ENCODE peak calls at places on chromosomes 1 and 21, in seven cellular contexts. Y, X, O, L, R, B and Z are unnamed samples. For H3K79me1, the result is how much of the 10 kb centered on the place peaks cover.

GRCh38 chr1:171191992-171192391 is 6.9 kb downstream of the FMO2 start:
- DNase-seq in O (no peak), L (no peak), X (no peak), B (no peak), R (no peak), Y (no peak), Z (no peak)

GRCh38 chr21:29130234-29130993 is at the start of gene MAP3K7CL:
- DNase-seq in R (no peak), Y (no peak), O (no peak), X (peak), B (peak), L (peak), Z (peak)

GRCh38 chr1:55374801-55375616 is 159.8 kb upstream of the USP24 start:
- DNase-seq in Y (no peak), X (no peak), B (peak), O (no peak), R (no peak), L (no peak), Z (peak)

GRCh38 chr1:55582078-55582477 is 366.9 kb upstream of the USP24 start:
- DNase-seq in X (no peak), O (no peak), Y (no peak), R (no peak), L (peak), B (no peak), Z (no peak)

GRCh38 chr21:42873096-42873495 is 6.2 kb downstream of the WDR4 start:
- DNase-seq in Y (no peak), R (no peak), L (no peak), B (no peak), X (no peak), O (no peak), Z (no peak)

GRCh38 chr1:28259935-28260802 is 851 bp downstream of the SESN2 start:
- DNase-seq in Y (peak), O (peak), L (peak), R (peak), X (peak), B (peak), Z (peak)

GRCh38 chr1:198024782-198025181 is 107.6 kb downstream of the LHX9 start:
- DNase-seq in O (no peak), L (peak), B (peak), R (no peak), X (peak), Y (no peak), Z (no peak)

GRCh38 chr1:206117151-206117948 is at the start of gene AVPR1B:
- DNase-seq in O (peak), X (peak), R (peak), Y (peak), L (peak), B (peak), Z (peak)

GRCh38 chr21:16076465-16076864 is 346.7 kb downstream of the USP25 start:
- DNase-seq in B (no peak), O (no peak), Y (no peak), R (no peak), X (no peak), L (no peak), Z (no peak)

GRCh38 chr1:61152066-61152465 is 69.7 kb downstream of the NFIA start:
- DNase-seq in Y (no peak), L (no peak), O (no peak), R (no peak), B (no peak), X (no peak), Z (no peak)

GRCh38 chr21:42002421-42002958 is 7.7 kb downstream of the ZBTB21 start:
- DNase-seq in B (peak), L (no peak), Y (no peak), X (peak), R (no peak), O (no peak), Z (peak)

GRCh38 chr1:22334860-22335550 is 116.6 kb upstream of the ZBTB40 start:
- DNase-seq in R (no peak), B (no peak), Y (no peak), O (no peak), L (no peak), X (no peak), Z (no peak)

GRCh38 chr1:215185067-215185620 is 102.6 kb downstream of the KCNK2 start:
- DNase-seq in R (no peak), L (no peak), X (no peak), Y (no peak), B (no peak), O (no peak), Z (no peak)

GRCh38 chr1:230824571-230825060 is 43.7 kb downstream of the C1orf198 start:
- DNase-seq in R (peak), Y (no peak), B (peak), X (peak), L (no peak), O (no peak), Z (peak)

GRCh38 chr21:37653201-37653600 is 263.1 kb downstream of the KCNJ6 start:
- DNase-seq in B (no peak), O (no peak), R (no peak), L (no peak), X (no peak), Y (no peak), Z (no peak)

GRCh38 chr1:97332716-97333115 is 588.1 kb downstream of the DPYD start:
- DNase-seq in B (peak), R (no peak), X (peak), O (no peak), Y (no peak), L (no peak), Z (peak)

GRCh38 chr1:168531605-168532345 is 12.0 kb downstream of the XCL2 start:
- DNase-seq in O (no peak), L (peak), Y (no peak), R (no peak), X (no peak), B (no peak), Z (no peak)

GRCh38 chr1:15272009-15272781 is 25.2 kb downstream of the FHAD1 start:
- DNase-seq in R (peak), O (peak), L (peak), X (peak), Y (peak), B (peak), Z (peak)

GRCh38 chr21:45226540-45227326 is 61.0 kb downstream of the POFUT2 start:
- DNase-seq in B (no peak), R (no peak), Y (no peak), L (no peak), O (no peak), X (peak), Z (peak)

GRCh38 chr1:241605146-241605805 is 34.9 kb downstream of the CHML start:
- DNase-seq in O (peak), R (no peak), B (peak), L (peak), X (no peak), Y (no peak), Z (peak)

GRCh38 chr1:33094971-33095604 is 14.1 kb downstream of the AZIN2 start:
- DNase-seq in Y (peak), L (peak), O (peak), R (peak), B (peak), X (peak), Z (peak)

GRCh38 chr1:47436304-47436978 is 1.4 kb upstream of the FOXD2 start:
- DNase-seq in X (peak), R (peak), B (peak), Y (peak), L (peak), O (peak), Z (peak)

GRCh38 chr1:148435406-148435805 is 47.7 kb downstream of the PPIAL4G start:
- DNase-seq in L (no peak), R (no peak), B (no peak), O (no peak), X (no peak), Y (no peak), Z (no peak)

GRCh38 chr1:27180037-27180436 is 25.1 kb upstream of the SLC9A1 start:
- DNase-seq in O (no peak), R (no peak), Y (no peak), X (no peak), L (no peak), B (no peak), Z (no peak)

GRCh38 chr1:183185941-183186490 is at the start of gene LAMC2:
- DNase-seq in O (peak), L (peak), Y (no peak), B (peak), R (peak), X (peak), Z (peak)

GRCh38 chr1:204319462-204319861 is 40.3 kb downstream of the PLEKHA6 start:
- DNase-seq in B (peak), L (peak), Y (no peak), O (no peak), R (no peak), X (peak), Z (peak)

GRCh38 chr1:92087542-92087941 is 7.4 kb downstream of the BTBD8 start:
- DNase-seq in X (no peak), B (no peak), L (no peak), Y (no peak), R (no peak), O (no peak), Z (no peak)

GRCh38 chr1:226723640-226724532 is 15.2 kb downstream of the ITPKB start:
- DNase-seq in O (peak), X (peak), L (peak), B (peak), R (no peak), Y (peak), Z (peak)

GRCh38 chr1:235952950-235953615 is 86.4 kb upstream of the LYST start:
- DNase-seq in B (peak), Y (no peak), L (no peak), X (no peak), R (no peak), O (no peak), Z (peak)

GRCh38 chr1:153569465-153569864 is 3.8 kb upstream of the S100A2 start:
- DNase-seq in L (no peak), Y (no peak), X (no peak), B (no peak), O (no peak), R (no peak), Z (no peak)

DNA sequence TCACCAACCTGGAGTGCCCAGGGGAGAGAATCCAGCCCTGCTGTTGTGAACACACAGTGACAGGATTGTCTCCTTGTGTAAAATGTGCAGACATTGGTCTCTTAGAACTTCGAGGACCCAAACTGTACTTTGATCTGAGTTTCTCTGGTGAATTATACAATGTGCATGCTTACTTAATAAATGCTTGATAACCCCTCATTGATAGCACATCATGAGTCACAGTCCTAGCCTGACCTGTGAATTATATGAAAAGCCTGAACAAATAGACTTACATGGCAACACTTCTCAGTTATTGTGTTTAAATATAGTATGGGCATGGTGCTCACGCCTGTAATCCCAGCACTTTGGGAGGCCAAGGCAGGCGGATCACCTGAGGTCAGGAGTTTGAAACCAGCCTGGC is 22.6 kb downstream of the IFNGR2 start:
- DNase-seq in L (no peak), X (peak), Y (no peak), R (no peak), O (no peak), B (no peak), Z (no peak)
- H3K79me1 ChIP-seq in L (under half), X (half or more), Y (under half), R (under half), O (under half), B (under half), Z (under half)

DNA sequence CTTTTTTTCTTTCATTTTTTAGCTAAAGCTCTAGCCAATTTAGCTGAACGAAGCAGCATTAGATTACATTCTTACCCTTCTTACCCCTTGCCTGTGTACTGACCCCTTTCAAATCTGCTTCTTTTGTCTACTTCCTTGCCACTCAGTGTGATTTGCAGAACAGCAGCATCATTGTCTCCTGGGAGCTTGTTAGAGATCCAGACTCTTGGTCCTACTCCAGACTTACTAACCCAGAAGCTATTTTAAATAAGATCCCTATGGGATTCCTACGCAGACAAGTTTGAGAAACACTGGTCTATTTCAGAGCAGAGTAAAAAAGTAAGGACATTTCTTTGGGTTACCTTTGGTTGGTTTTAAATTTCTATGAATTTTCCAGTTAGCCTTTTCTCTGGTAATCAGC is 13.8 kb downstream of the LRRC39 start:
- DNase-seq in X (peak), Y (peak), L (no peak), O (no peak), R (no peak), B (no peak), Z (peak)
- H3K79me1 ChIP-seq in X (under half), Y (under half), L (under half), O (under half), R (under half), B (under half), Z (under half)

GRCh38 chr1:74775735-74776134 is 42.8 kb downstream of the TYW3 start:
- DNase-seq in B (no peak), L (no peak), Y (no peak), X (no peak), R (no peak), O (no peak), Z (no peak)
- H3K79me1 ChIP-seq in B (under half), L (under half), Y (under half), X (under half), R (under half), O (under half), Z (under half)

GRCh38 chr1:13860023-13860422 is 160.0 kb downstream of the PRDM2 start:
- DNase-seq in B (no peak), X (no peak), L (no peak), O (no peak), Y (no peak), R (no peak), Z (no peak)

GRCh38 chr1:13869172-13869797 is 169.3 kb downstream of the PRDM2 start:
- DNase-seq in X (no peak), L (peak), Y (no peak), B (no peak), O (no peak), R (no peak), Z (no peak)

GRCh38 chr1:13863701-13864100 is 163.7 kb downstream of the PRDM2 start:
- DNase-seq in O (no peak), R (no peak), X (no peak), L (no peak), B (no peak), Y (no peak), Z (no peak)

GRCh38 chr1:13864760-13865159 is 164.8 kb downstream of the PRDM2 start:
- DNase-seq in R (no peak), O (no peak), Y (no peak), L (no peak), B (no peak), X (no peak), Z (no peak)
- H3K79me1 ChIP-seq in R (under half), O (under half), Y (under half), L (under half), B (under half), X (under half), Z (under half)

GRCh38 chr1:218462591-218462990 is 117.5 kb downstream of the TGFB2 start:
- DNase-seq in L (no peak), R (no peak), O (no peak), X (no peak), Y (no peak), B (no peak), Z (peak)

GRCh38 chr1:218463194-218464156 is 118.3 kb downstream of the TGFB2 start:
- DNase-seq in Y (peak), B (peak), O (no peak), R (no peak), X (peak), L (no peak), Z (peak)

GRCh38 chr1:218461351-218461750 is 116.2 kb downstream of the TGFB2 start:
- DNase-seq in X (peak), B (no peak), R (no peak), Y (no peak), O (no peak), L (no peak), Z (no peak)

GRCh38 chr1:218460367-218460766 is 115.2 kb downstream of the TGFB2 start:
- DNase-seq in Y (peak), X (peak), O (peak), L (peak), B (no peak), R (peak), Z (peak)

DNA sequence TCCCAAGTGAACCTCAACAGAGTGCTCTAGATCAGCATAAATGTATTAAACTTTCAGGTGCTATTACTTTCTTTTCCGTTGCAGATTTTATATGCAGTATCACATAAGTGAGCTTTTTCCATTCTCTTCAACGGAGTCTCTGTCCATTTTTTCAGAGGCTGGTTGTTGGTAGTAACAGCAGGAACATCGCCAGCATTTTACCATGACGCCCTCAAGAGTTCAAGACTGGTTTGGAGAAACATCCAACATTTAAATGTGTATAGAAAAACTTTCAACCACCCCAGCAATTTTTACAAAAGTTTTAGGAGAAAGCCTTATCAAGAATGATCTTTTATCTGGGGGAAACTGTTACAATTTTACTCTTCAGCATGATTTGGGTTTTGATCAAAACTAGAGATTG is 117.0 kb downstream of the TGFB2 start:
- DNase-seq in R (no peak), B (no peak), O (no peak), X (no peak), Y (no peak), L (no peak), Z (no peak)
- H3K79me1 ChIP-seq in R (under half), B (under half), O (under half), X (under half), Y (under half), L (under half), Z (under half)

GRCh38 chr1:116834605-116835004 is 75.1 kb upstream of the PTGFRN start:
- DNase-seq in R (no peak), X (no peak), O (no peak), L (peak), Y (no peak), B (no peak), Z (no peak)

GRCh38 chr1:116832932-116833578 is 76.7 kb upstream of the PTGFRN start:
- DNase-seq in O (no peak), R (no peak), B (no peak), L (peak), Y (no peak), X (no peak), Z (no peak)

GRCh38 chr1:116833655-116834054 is 76.1 kb upstream of the PTGFRN start:
- DNase-seq in Y (no peak), X (no peak), O (no peak), B (no peak), R (no peak), L (no peak), Z (no peak)

GRCh38 chr1:116835161-116835560 is 74.6 kb upstream of the PTGFRN start:
- DNase-seq in O (no peak), R (no peak), Y (no peak), L (no peak), B (no peak), X (no peak), Z (no peak)

GRCh38 chr1:116836099-116836498 is 73.6 kb upstream of the PTGFRN start:
- DNase-seq in R (no peak), X (no peak), B (no peak), O (peak), L (peak), Y (no peak), Z (no peak)
- H3K79me1 ChIP-seq in R (under half), X (under half), B (under half), O (under half), L (under half), Y (under half), Z (under half)

GRCh38 chr1:174200746-174201145 is 41.4 kb downstream of the RABGAP1L start:
- DNase-seq in B (no peak), X (no peak), Y (no peak), R (no peak), O (no peak), L (no peak), Z (no peak)

GRCh38 chr1:174194451-174194850 is 35.1 kb downstream of the RABGAP1L start:
- DNase-seq in L (peak), X (no peak), B (peak), Y (no peak), R (no peak), O (no peak), Z (no peak)

GRCh38 chr1:174197088-174197487 is 37.8 kb downstream of the RABGAP1L start:
- DNase-seq in X (no peak), R (no peak), B (no peak), L (no peak), O (no peak), Y (no peak), Z (no peak)

GRCh38 chr1:174197547-174197946 is 38.2 kb downstream of the RABGAP1L start:
- DNase-seq in R (no peak), X (no peak), O (no peak), Y (no peak), B (no peak), L (no peak), Z (no peak)

GRCh38 chr1:174198192-174198591 is 38.9 kb downstream of the RABGAP1L start:
- DNase-seq in L (no peak), O (no peak), B (no peak), R (no peak), X (no peak), Y (no peak), Z (no peak)
- H3K79me1 ChIP-seq in L (under half), O (under half), B (under half), R (under half), X (under half), Y (under half), Z (under half)